ENCODE peak calls at places on chromosomes 2 and 18, in nine cellular contexts. A, R, I, T, H, Y, N, P and O are unnamed samples.

GRCh38 chr2:10417551-10418335 is 30.4 kb downstream of the ODC1 start:
- DNase-seq in A (no peak), R (no peak), I (no peak), T (no peak), H (no peak), Y (no peak), N (no peak), P (no peak), O (no peak)

GRCh38 chr2:146666336-146666735 is 1178.5 kb upstream of the ACVR2A start:
- DNase-seq in A (no peak), R (peak; percentile 43), I (no peak), T (no peak), H (no peak), Y (peak; percentile 23), N (no peak), P (no peak), O (no peak)

GRCh38 chr2:128467321-128467901 is 148.7 kb upstream of the HS6ST1 start:
- DNase-seq in A (no peak), R (no peak), I (no peak), T (no peak), H (no peak), Y (no peak), N (no peak), P (no peak), O (no peak)

GRCh38 chr2:53545159-53546055 is 222.2 kb upstream of the CHAC2 start:
- DNase-seq in A (no peak), R (no peak), I (no peak), T (no peak), H (peak; percentile 90), Y (no peak), N (no peak), P (no peak), O (no peak)

GRCh38 chr2:21424375-21424774 is 300.6 kb downstream of the TDRD15 start:
- DNase-seq in A (no peak), R (no peak), I (no peak), T (no peak), H (no peak), Y (no peak), N (no peak), P (no peak), O (no peak)

GRCh38 chr18:60022671-60023276 is 123.0 kb downstream of the PMAIP1 start:
- DNase-seq in A (no peak), R (no peak), I (peak; percentile 68), T (no peak), H (no peak), Y (no peak), N (no peak), P (no peak), O (no peak)

GRCh38 chr2:11073251-11073650 is 82.0 kb upstream of the SLC66A3 start:
- DNase-seq in A (peak; percentile 81), R (no peak), I (peak; percentile 70), T (no peak), H (peak; percentile 66), Y (no peak), N (peak; percentile 63), P (peak; percentile 9), O (peak; percentile 74)

GRCh38 chr2:241895732-241896641 is 26.5 kb downstream of the RTP5 start:
- DNase-seq in A (peak; percentile 63), R (no peak), I (peak; percentile 69), T (no peak), H (peak; percentile 21), Y (peak; percentile 19), N (peak; percentile 25), P (no peak), O (peak; percentile 58)

GRCh38 chr18:908631-909621 is 4.3 kb downstream of the ADCYAP1 start:
- DNase-seq in A (no peak), R (no peak), I (peak; percentile 25), T (no peak), H (no peak), Y (peak; percentile 21), N (no peak), P (no peak), O (peak; percentile 35)

GRCh38 chr2:200435379-200435778 is 74.5 kb downstream of the KCTD18 start:
- DNase-seq in A (no peak), R (no peak), I (peak; percentile 26), T (no peak), H (no peak), Y (no peak), N (no peak), P (no peak), O (no peak)

GRCh38 chr2:151637284-151637781 is 96.9 kb downstream of the NEB start:
- DNase-seq in A (no peak), R (no peak), I (no peak), T (no peak), H (no peak), Y (no peak), N (no peak), P (peak; percentile 23), O (no peak)

GRCh38 chr2:229150317-229150716 is 120.8 kb downstream of the PID1 start:
- DNase-seq in A (no peak), R (no peak), I (no peak), T (no peak), H (no peak), Y (no peak), N (no peak), P (no peak), O (no peak)

GRCh38 chr2:241063093-241063551 is 39.0 kb downstream of the MTERF4 start:
- DNase-seq in A (no peak), R (no peak), I (no peak), T (no peak), H (no peak), Y (no peak), N (no peak), P (no peak), O (peak; percentile 3)

GRCh38 chr18:24982831-24983230 is 369.1 kb downstream of the ZNF521 start:
- DNase-seq in A (no peak), R (peak; percentile 47), I (peak; percentile 73), T (no peak), H (no peak), Y (no peak), N (no peak), P (no peak), O (no peak)

GRCh38 chr18:46721331-46721730 is 35.5 kb downstream of the ST8SIA5 start:
- DNase-seq in A (no peak), R (no peak), I (no peak), T (no peak), H (no peak), Y (no peak), N (no peak), P (no peak), O (no peak)

GRCh38 chr2:177296047-177296446 is 31.5 kb upstream of the NFE2L2 start:
- DNase-seq in A (peak; percentile 46), R (peak; percentile 9), I (peak; percentile 32), T (no peak), H (peak; percentile 17), Y (peak; percentile 62), N (no peak), P (no peak), O (no peak)

GRCh38 chr18:54774971-54775665 is 53.2 kb upstream of the RAB27B start:
- DNase-seq in A (no peak), R (no peak), I (no peak), T (no peak), H (no peak), Y (peak; percentile 34), N (no peak), P (no peak), O (no peak)

GRCh38 chr2:152718047-152718908 is at the start of gene ARL6IP6:
- DNase-seq in A (peak; percentile 89), R (peak; percentile 87), I (peak; percentile 95), T (peak; percentile 77), H (peak; percentile 78), Y (peak; percentile 98), N (peak; percentile 87), P (peak; percentile 87), O (peak; percentile 93)